ENCODE peak calls at places on chromosome 14, in eight cellular contexts. K, S, B, G, D, H, M and I are unnamed samples.

GRCh38 chr14:33475623-33476022 is 475.3 kb downstream of the EGLN3 start:
- DNase-seq in K (peak), S (peak), B (peak), G (peak), D (peak), H (no peak), M (peak), I (peak)

GRCh38 chr14:50417853-50418252 is 21.2 kb upstream of the CDKL1 start:
- DNase-seq in K (no peak), S (peak), B (no peak), G (no peak), D (peak), H (no peak), M (no peak), I (no peak)

GRCh38 chr14:101114726-101115481 is 211.4 kb upstream of the RTL1 start:
- DNase-seq in K (no peak), S (no peak), B (no peak), G (peak), D (no peak), H (no peak), M (no peak), I (no peak)

GRCh38 chr14:69945905-69946304 is 66.7 kb downstream of the SMOC1 start:
- DNase-seq in K (no peak), S (peak), B (no peak), G (no peak), D (no peak), H (no peak), M (no peak), I (no peak)

GRCh38 chr14:99751539-99752485 is 41.4 kb upstream of the EML1 start:
- DNase-seq in K (no peak), S (peak), B (no peak), G (no peak), D (peak), H (no peak), M (no peak), I (no peak)

GRCh38 chr14:65849558-65849957 is 437.0 kb downstream of the FUT8 start:
- DNase-seq in K (no peak), S (no peak), B (no peak), G (no peak), D (no peak), H (no peak), M (no peak), I (no peak)

GRCh38 chr14:25048170-25049126 is 1.5 kb downstream of the STXBP6 start:
- DNase-seq in K (no peak), S (peak), B (no peak), G (peak), D (peak), H (no peak), M (peak), I (no peak)

GRCh38 chr14:89617471-89618291 is 200.6 kb upstream of the FOXN3 start:
- DNase-seq in K (peak), S (peak), B (peak), G (peak), D (peak), H (no peak), M (peak), I (peak)

GRCh38 chr14:23101986-23102625 is 2.7 kb downstream of the CIROP start:
- DNase-seq in K (no peak), S (no peak), B (no peak), G (no peak), D (no peak), H (peak), M (no peak), I (no peak)

GRCh38 chr14:21884995-21885394 is 211.4 kb upstream of the OR4E1 start:
- DNase-seq in K (no peak), S (no peak), B (no peak), G (no peak), D (no peak), H (no peak), M (no peak), I (no peak)

GRCh38 chr14:21882226-21882625 is 208.6 kb upstream of the OR4E1 start:
- DNase-seq in K (no peak), S (peak), B (no peak), G (no peak), D (peak), H (no peak), M (no peak), I (peak)

GRCh38 chr14:21874946-21875345 is 201.3 kb upstream of the OR4E1 start:
- DNase-seq in K (no peak), S (no peak), B (no peak), G (no peak), D (no peak), H (no peak), M (no peak), I (no peak)

GRCh38 chr14:21880918-21881317 is 207.3 kb upstream of the OR4E1 start:
- DNase-seq in K (no peak), S (peak), B (no peak), G (no peak), D (no peak), H (no peak), M (no peak), I (peak)
- TF ChIP-seq CTCF in K (no peak), S (no peak), B (no peak), G (no peak), D (no peak), H (no peak), M (no peak), I (no peak)

DNA sequence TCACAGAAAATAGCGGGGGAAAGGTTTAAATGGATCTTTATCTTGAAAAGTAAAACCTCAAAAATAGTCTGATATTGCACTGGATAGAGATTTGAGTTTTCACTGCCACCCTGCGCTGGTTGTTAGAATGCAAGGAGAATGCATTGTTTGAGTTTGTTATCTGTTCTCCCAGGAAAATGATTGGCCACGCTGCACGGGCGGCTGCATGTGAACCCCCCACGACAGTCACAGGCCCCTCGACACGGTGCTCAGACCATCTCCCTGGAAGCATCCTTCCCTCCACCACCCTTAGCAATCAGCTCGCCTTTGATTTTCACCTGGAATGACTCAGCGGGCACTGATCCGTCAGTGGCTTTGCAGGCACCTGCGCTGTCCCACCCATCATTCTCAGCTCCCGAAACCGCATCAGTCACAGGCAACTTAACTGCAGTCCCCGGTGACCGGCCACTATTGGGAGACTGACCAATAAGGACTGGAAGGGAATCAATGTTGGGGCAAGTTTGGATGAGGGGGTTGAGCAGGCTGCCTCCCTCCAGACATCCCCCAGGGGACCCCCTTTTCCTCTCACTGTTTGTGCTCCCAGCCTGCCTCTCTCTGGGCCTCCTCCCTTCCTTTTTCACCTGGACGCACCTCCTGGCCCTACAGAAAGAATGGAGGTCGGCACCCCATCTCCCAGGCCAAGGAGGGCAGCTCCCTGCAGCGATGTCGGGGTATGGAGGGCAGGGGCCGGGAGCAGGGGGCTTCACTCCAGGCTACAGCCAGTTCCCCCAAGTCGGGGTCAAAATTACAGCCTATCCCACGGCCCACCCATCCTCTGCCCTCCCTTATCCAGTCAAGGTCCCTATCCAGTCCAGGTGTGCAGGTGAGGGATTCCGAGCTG is 28.5 kb upstream of the C14orf180 start:
- DNase-seq in K (no peak), S (no peak), B (no peak), G (no peak), D (no peak), H (no peak), M (no peak), I (no peak)
- TF ChIP-seq CTCF in K (no peak), S (no peak), B (no peak), G (peak), D (no peak), H (no peak), M (no peak), I (no peak)

GRCh38 chr14:64801046-64801445 is 78.7 kb downstream of the SPTB start:
- DNase-seq in K (no peak), S (no peak), B (no peak), G (peak), D (no peak), H (no peak), M (no peak), I (no peak)

GRCh38 chr14:64796369-64796768 is 83.3 kb downstream of the SPTB start:
- DNase-seq in K (no peak), S (no peak), B (no peak), G (no peak), D (no peak), H (no peak), M (no peak), I (no peak)

GRCh38 chr14:64801800-64802199 is 77.9 kb downstream of the SPTB start:
- DNase-seq in K (peak), S (peak), B (peak), G (no peak), D (peak), H (no peak), M (no peak), I (peak)

GRCh38 chr14:64799555-64799954 is 80.2 kb downstream of the SPTB start:
- DNase-seq in K (no peak), S (no peak), B (no peak), G (no peak), D (no peak), H (no peak), M (no peak), I (no peak)

DNA sequence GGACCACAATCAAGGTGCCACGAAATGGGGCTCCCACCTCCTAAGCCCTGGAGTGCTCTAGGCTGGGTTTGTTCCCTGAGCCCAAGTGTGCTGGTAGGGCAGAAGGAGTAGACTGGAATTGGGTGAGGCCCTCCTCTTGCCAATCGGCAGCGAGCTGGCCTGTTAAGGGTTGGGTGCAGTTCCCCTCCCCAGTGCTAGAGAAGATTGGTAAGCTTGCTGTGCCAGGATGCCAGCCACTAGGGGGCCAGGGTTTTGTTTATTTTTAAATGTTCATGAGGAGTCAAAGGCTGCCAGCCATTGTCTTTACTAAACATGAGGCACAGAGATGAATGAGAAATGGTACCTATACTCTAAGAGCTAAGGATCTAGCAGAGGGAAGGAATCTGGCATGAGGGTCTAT is 79.7 kb downstream of the SPTB start:
- DNase-seq in K (peak), S (peak), B (no peak), G (peak), D (peak), H (no peak), M (peak), I (peak)
- TF ChIP-seq CTCF in K (peak), S (peak), B (peak), G (peak), D (peak), H (no peak), M (peak), I (peak)

GRCh38 chr14:86038401-86038985 is 508.5 kb downstream of the FLRT2 start:
- DNase-seq in K (peak), S (peak), B (peak), G (peak), D (peak), H (peak), M (peak), I (peak)

GRCh38 chr14:86035882-86036281 is 505.9 kb downstream of the FLRT2 start:
- DNase-seq in K (peak), S (peak), B (no peak), G (no peak), D (peak), H (no peak), M (no peak), I (no peak)
- TF ChIP-seq CTCF in K (peak), S (peak), B (peak), G (no peak), D (peak), H (no peak), M (no peak), I (peak)

DNA sequence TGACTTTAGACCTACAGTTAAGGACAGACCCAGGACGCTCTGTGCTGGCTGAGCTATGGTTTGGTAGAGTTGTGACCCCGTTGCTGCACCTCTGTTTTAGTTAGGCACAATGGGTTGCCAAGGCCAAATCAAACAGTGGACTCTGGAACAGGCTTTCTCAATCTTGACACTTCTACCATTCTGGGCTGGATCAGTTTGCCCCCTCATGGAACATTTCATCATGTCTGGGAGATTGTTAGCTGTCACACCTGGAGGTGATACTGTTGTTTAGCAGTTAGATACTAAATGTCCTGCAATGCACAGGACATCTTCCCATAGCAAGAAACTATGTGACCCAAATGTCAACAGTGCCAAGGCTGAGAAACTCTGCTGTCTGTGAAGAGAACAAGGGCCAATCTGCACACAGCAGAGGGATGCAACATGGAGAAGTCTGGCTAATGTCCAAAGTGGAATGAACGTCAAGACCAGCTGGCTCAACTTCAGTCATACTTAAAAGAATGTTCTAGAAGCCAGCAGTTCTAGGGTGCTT is 65.6 kb upstream of the DICER1 start:
- DNase-seq in K (no peak), S (peak), B (no peak), G (no peak), D (peak), H (no peak), M (no peak), I (peak)
- TF ChIP-seq CTCF in K (no peak), S (no peak), B (no peak), G (no peak), D (no peak), H (no peak), M (no peak), I (no peak)

GRCh38 chr14:88563845-88564244 is 1.0 kb downstream of the ZC3H14 start:
- DNase-seq in K (no peak), S (no peak), B (no peak), G (no peak), D (no peak), H (no peak), M (no peak), I (no peak)

GRCh38 chr14:88556581-88556980 is 1.8 kb upstream of the PTPN21 start:
- DNase-seq in K (no peak), S (no peak), B (no peak), G (no peak), D (no peak), H (no peak), M (no peak), I (peak)

GRCh38 chr14:88562532-88562830 is 356 bp upstream of the ZC3H14 start:
- DNase-seq in K (no peak), S (no peak), B (no peak), G (no peak), D (no peak), H (no peak), M (no peak), I (no peak)

GRCh38 chr14:88562831-88563686 is at the start of gene ZC3H14:
- DNase-seq in K (peak), S (peak), B (peak), G (peak), D (peak), H (peak), M (peak), I (peak)

DNA sequence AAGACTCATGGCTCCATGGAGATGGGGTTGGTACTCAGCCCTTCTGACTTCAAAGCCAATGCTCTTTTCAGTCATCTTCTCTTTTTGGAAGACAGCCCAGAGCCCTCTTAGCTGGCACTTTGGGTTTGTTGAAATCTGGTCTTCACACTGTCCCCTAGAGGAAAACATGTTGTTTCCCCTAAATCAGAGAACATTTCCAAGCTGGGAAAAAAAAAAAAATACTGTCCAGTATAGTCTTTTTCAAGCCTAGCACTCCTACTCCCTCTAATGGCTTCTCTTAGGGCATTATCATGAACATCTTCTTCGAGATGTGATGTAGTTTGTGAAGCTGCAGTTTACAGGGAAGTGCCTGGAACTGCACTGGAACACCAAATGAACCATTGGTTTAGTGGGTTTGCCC is 3.0 kb upstream of the ZC3H14 start:
- DNase-seq in K (no peak), S (peak), B (no peak), G (no peak), D (peak), H (no peak), M (no peak), I (peak)
- TF ChIP-seq CTCF in K (no peak), S (peak), B (no peak), G (peak), D (peak), H (no peak), M (peak), I (peak)

GRCh38 chr14:64745511-64746041 is 41.4 kb downstream of the PLEKHG3 start:
- DNase-seq in K (no peak), S (no peak), B (no peak), G (no peak), D (peak), H (no peak), M (no peak), I (peak)
- TF ChIP-seq CTCF in K (no peak), S (no peak), B (no peak), G (no peak), D (no peak), H (no peak), M (peak), I (peak)

GRCh38 chr14:105481886-105482454 is 4.7 kb upstream of the CRIP1 start:
- DNase-seq in K (peak), S (peak), B (peak), G (peak), D (peak), H (peak), M (peak), I (peak)
- TF ChIP-seq CTCF in K (no peak), S (no peak), B (peak), G (peak), D (peak), H (no peak), M (peak), I (peak)

GRCh38 chr14:59816931-59817330 is 53.6 kb downstream of the RTN1 start:
- DNase-seq in K (no peak), S (no peak), B (no peak), G (no peak), D (no peak), H (no peak), M (no peak), I (no peak)
- TF ChIP-seq CTCF in K (no peak), S (no peak), B (no peak), G (no peak), D (no peak), H (no peak), M (no peak), I (no peak)